ENCODE peak calls at places on chromosomes 1 and 21, in six cellular contexts. One of them, this sample, is unnamed.
A peak's percentile ranks its signal among the peaks of the same experiment; 100 is the strongest.

GRCh38 chr21:26835027-26835713 is 10.0 kb downstream of the ADAMTS1 start:
- DNase-seq in transverse colon: no peak
- DNase-seq in GM12878: no peak
- DNase-seq in ovary: peak; percentile 43
- DNase-seq in HepG2: no peak
- DNase-seq in stomach: no peak
- DNase-seq in this sample: no peak

GRCh38 chr1:6165027-6165426 is 15.1 kb downstream of the CHD5 start:
- DNase-seq in transverse colon: no peak
- DNase-seq in GM12878: no peak
- DNase-seq in ovary: no peak
- DNase-seq in HepG2: no peak
- DNase-seq in stomach: no peak
- DNase-seq in this sample: no peak

GRCh38 chr1:92902406-92902744 is 58.9 kb downstream of the DIPK1A start:
- DNase-seq in transverse colon: no peak
- DNase-seq in GM12878: no peak
- DNase-seq in ovary: no peak
- DNase-seq in HepG2: no peak
- DNase-seq in stomach: no peak
- DNase-seq in this sample: no peak

GRCh38 chr1:192445849-192446489 is 129.2 kb downstream of the RGS21 start:
- DNase-seq in transverse colon: peak; percentile 38
- DNase-seq in GM12878: no peak
- DNase-seq in ovary: peak; percentile 36
- DNase-seq in HepG2: peak; percentile 7
- DNase-seq in stomach: peak; percentile 53
- DNase-seq in this sample: peak; percentile 81

GRCh38 chr1:31058012-31058411 is 7.5 kb downstream of the PUM1 start:
- DNase-seq in transverse colon: no peak
- DNase-seq in GM12878: no peak
- DNase-seq in ovary: no peak
- DNase-seq in HepG2: no peak
- DNase-seq in stomach: no peak
- DNase-seq in this sample: no peak

GRCh38 chr1:6688757-6689156 is 12.9 kb downstream of the DNAJC11 start:
- DNase-seq in transverse colon: no peak
- DNase-seq in GM12878: no peak
- DNase-seq in ovary: no peak
- DNase-seq in HepG2: no peak
- DNase-seq in stomach: no peak
- DNase-seq in this sample: no peak

GRCh38 chr1:9615316-9616063 is 26.8 kb downstream of the TMEM201 start:
- DNase-seq in transverse colon: peak; percentile 37
- DNase-seq in GM12878: no peak
- DNase-seq in ovary: no peak
- DNase-seq in HepG2: peak; percentile 35
- DNase-seq in stomach: peak; percentile 43
- DNase-seq in this sample: no peak

GRCh38 chr1:8858888-8859706 is 19.4 kb downstream of the ENO1 start:
- DNase-seq in transverse colon: no peak
- DNase-seq in GM12878: no peak
- DNase-seq in ovary: no peak
- DNase-seq in HepG2: peak; percentile 60
- DNase-seq in stomach: peak; percentile 43
- DNase-seq in this sample: no peak

GRCh38 chr1:1196431-1197187 is 9.8 kb downstream of the TNFRSF18 start:
- DNase-seq in transverse colon: no peak
- DNase-seq in GM12878: no peak
- DNase-seq in ovary: no peak
- DNase-seq in HepG2: no peak
- DNase-seq in stomach: no peak
- DNase-seq in this sample: no peak

GRCh38 chr1:52904590-52905375 is 16.8 kb downstream of the ECHDC2 start:
- DNase-seq in transverse colon: no peak
- DNase-seq in GM12878: no peak
- DNase-seq in ovary: no peak
- DNase-seq in HepG2: no peak
- DNase-seq in stomach: peak; percentile 29
- DNase-seq in this sample: no peak

GRCh38 chr1:40984066-40984465 is 4.6 kb downstream of the CTPS1 start:
- DNase-seq in transverse colon: no peak
- DNase-seq in GM12878: no peak
- DNase-seq in ovary: no peak
- DNase-seq in HepG2: no peak
- DNase-seq in stomach: no peak
- DNase-seq in this sample: no peak

GRCh38 chr1:93275634-93276295 is 69.9 kb upstream of the DR1 start:
- DNase-seq in transverse colon: no peak
- DNase-seq in GM12878: no peak
- DNase-seq in ovary: no peak
- DNase-seq in HepG2: peak; percentile 86
- DNase-seq in stomach: no peak
- DNase-seq in this sample: no peak

GRCh38 chr1:214469290-214469689 is 82.1 kb downstream of the PTPN14 start:
- DNase-seq in transverse colon: no peak
- DNase-seq in GM12878: no peak
- DNase-seq in ovary: no peak
- DNase-seq in HepG2: no peak
- DNase-seq in stomach: no peak
- DNase-seq in this sample: no peak

GRCh38 chr1:59686574-59686973 is 128.2 kb upstream of the HOOK1 start:
- DNase-seq in transverse colon: no peak
- DNase-seq in GM12878: no peak
- DNase-seq in ovary: no peak
- DNase-seq in HepG2: no peak
- DNase-seq in stomach: no peak
- DNase-seq in this sample: no peak

GRCh38 chr1:7755448-7755847 is 15.6 kb upstream of the VAMP3 start:
- DNase-seq in transverse colon: no peak
- DNase-seq in GM12878: no peak
- DNase-seq in ovary: no peak
- DNase-seq in HepG2: peak; percentile 34
- DNase-seq in stomach: no peak
- DNase-seq in this sample: no peak

GRCh38 chr1:42359466-42359865 is 21.1 kb upstream of the RIMKLA start:
- DNase-seq in transverse colon: no peak
- DNase-seq in GM12878: no peak
- DNase-seq in ovary: no peak
- DNase-seq in HepG2: no peak
- DNase-seq in stomach: no peak
- DNase-seq in this sample: no peak

GRCh38 chr1:39901486-39902120 is at the start of gene MYCL:
- DNase-seq in transverse colon: peak; percentile 90
- DNase-seq in GM12878: no peak
- DNase-seq in ovary: peak; percentile 50
- DNase-seq in HepG2: peak; percentile 64
- DNase-seq in stomach: peak; percentile 94
- DNase-seq in this sample: no peak

GRCh38 chr1:226372885-226373284 is 35.0 kb downstream of the PARP1 start:
- DNase-seq in transverse colon: no peak
- DNase-seq in GM12878: no peak
- DNase-seq in ovary: no peak
- DNase-seq in HepG2: no peak
- DNase-seq in stomach: no peak
- DNase-seq in this sample: no peak

GRCh38 chr1:155932085-155932484 is 2.1 kb downstream of the KHDC4 start:
- DNase-seq in transverse colon: no peak
- DNase-seq in GM12878: no peak
- DNase-seq in ovary: no peak
- DNase-seq in HepG2: no peak
- DNase-seq in stomach: no peak
- DNase-seq in this sample: no peak

GRCh38 chr1:155933591-155934096 is 569 bp downstream of the KHDC4 start:
- DNase-seq in transverse colon: no peak
- DNase-seq in GM12878: no peak
- DNase-seq in ovary: no peak
- DNase-seq in HepG2: no peak
- DNase-seq in stomach: no peak
- DNase-seq in this sample: no peak

GRCh38 chr1:155929057-155929456 is 5.2 kb downstream of the KHDC4 start:
- DNase-seq in transverse colon: no peak
- DNase-seq in GM12878: no peak
- DNase-seq in ovary: no peak
- DNase-seq in HepG2: no peak
- DNase-seq in stomach: no peak
- DNase-seq in this sample: no peak

GRCh38 chr1:155932487-155932886 is 1.7 kb downstream of the KHDC4 start:
- DNase-seq in transverse colon: no peak
- DNase-seq in GM12878: no peak
- DNase-seq in ovary: no peak
- DNase-seq in HepG2: no peak
- DNase-seq in stomach: no peak
- DNase-seq in this sample: no peak

GRCh38 chr1:155931332-155932038 is 2.7 kb downstream of the KHDC4 start:
- DNase-seq in transverse colon: peak; percentile 63
- DNase-seq in GM12878: no peak
- DNase-seq in ovary: no peak
- DNase-seq in HepG2: no peak
- DNase-seq in stomach: no peak
- DNase-seq in this sample: no peak
- TF ChIP-seq POLR2A in transverse colon: peak; percentile 36
- TF ChIP-seq POLR2A in GM12878: no peak
- TF ChIP-seq POLR2A in ovary: no peak
- TF ChIP-seq POLR2A in HepG2: peak; percentile 20
- TF ChIP-seq POLR2A in stomach: no peak
- TF ChIP-seq POLR2A in this sample: no peak

DNA sequence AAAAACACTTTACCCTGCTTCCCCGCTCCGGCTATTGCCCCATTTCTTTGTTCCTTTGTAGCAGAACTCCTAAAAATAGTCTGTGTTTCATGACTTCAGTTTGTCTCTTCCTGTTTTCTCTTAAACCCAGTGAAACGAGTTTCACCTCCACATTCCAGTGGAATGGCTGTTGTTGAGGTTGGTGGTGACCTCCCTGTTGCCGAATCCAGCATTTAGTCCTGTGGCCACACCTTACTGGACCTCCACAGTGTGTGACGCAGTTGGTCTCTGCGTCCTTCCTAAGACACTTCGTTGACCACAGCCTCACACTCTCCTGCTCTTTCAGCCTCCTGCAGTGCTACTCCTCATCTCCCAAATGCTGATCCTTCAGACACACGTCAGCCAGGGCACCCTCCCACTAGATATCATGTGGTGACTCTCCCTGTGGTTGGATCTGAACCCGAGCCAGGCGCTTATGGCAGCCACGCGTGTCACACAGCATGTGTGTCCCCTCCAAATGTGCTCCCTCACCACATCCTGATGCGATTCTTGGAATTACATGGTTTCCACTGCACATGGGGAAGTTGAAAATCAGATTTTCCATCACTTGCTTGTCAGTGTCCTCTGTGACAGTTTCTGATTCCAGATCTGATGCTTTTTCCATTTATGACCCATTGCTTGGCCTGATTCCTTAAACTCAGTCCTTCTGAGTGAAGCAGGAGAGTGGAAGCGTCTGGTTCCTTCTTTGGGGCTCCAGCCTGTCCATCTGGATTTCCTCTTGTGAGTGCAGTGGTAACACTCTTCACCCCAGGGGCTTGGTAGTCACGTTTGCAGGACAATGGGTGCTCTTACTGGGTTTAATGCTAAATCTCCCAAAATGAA is 99.1 kb upstream of the ARTN start:
- DNase-seq in transverse colon: no peak
- DNase-seq in GM12878: no peak
- DNase-seq in ovary: no peak
- DNase-seq in HepG2: no peak
- DNase-seq in stomach: no peak
- DNase-seq in this sample: no peak
- TF ChIP-seq EP300 in transverse colon: no peak
- TF ChIP-seq EP300 in GM12878: no peak
- TF ChIP-seq EP300 in ovary: no peak
- TF ChIP-seq EP300 in HepG2: no peak
- TF ChIP-seq EP300 in stomach: no peak
- TF ChIP-seq EP300 in this sample: no peak

DNA sequence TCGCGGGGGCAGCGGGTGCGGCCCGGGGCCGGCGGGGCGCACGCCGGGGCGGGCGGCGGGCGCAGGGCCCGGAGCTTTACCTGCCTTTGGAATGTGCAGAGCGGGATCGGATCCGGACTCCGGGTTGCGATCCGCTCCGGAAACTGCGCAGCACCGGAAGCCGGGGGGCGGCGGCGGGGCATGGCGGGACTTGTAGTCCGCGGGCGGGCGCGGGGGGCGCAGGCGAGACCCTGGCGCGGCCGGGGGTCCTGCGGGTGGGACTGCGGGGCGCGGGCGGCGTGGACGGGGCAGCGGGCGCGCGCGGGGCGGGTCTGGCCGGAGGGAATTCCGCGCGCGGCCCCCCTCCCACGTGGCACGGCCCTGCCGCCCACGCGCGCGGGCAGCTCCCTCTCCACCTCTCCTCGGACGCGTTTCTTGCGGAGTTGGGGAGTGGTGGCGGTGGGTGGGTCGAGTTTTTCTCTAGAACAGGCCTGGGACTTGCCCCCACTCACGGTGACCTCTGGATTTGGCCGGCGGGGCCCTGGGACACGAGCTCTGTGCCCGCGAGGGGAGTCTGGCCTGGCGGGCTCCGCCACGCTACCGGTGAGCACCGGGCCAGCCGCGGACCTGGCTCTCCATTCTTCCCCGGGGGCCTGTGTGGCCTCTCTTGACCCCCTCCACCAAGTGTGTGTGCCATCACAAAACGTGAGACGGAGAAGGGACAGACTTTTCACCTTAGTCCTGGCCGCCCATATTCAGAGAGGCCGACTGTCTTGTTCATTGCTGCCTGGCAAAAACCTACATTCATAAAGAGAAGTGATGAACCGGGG is at the start of gene PRDM15:
- DNase-seq in transverse colon: peak; percentile 87
- DNase-seq in GM12878: no peak
- DNase-seq in ovary: peak; percentile 88
- DNase-seq in HepG2: peak; percentile 55
- DNase-seq in stomach: peak; percentile 85
- DNase-seq in this sample: peak; percentile 66
- TF ChIP-seq POLR2A in transverse colon: no peak
- TF ChIP-seq POLR2A in GM12878: peak; percentile 82
- TF ChIP-seq POLR2A in ovary: peak; percentile 26
- TF ChIP-seq POLR2A in HepG2: no peak
- TF ChIP-seq POLR2A in stomach: no peak
- TF ChIP-seq POLR2A in this sample: peak; percentile 23

GRCh38 chr1:205630651-205631009 is 1.2 kb downstream of the ELK4 start:
- DNase-seq in transverse colon: no peak
- DNase-seq in GM12878: no peak
- DNase-seq in ovary: no peak
- DNase-seq in HepG2: no peak
- DNase-seq in stomach: no peak
- DNase-seq in this sample: no peak

GRCh38 chr1:205632374-205633169 is 761 bp upstream of the ELK4 start:
- DNase-seq in transverse colon: no peak
- DNase-seq in GM12878: no peak
- DNase-seq in ovary: no peak
- DNase-seq in HepG2: no peak
- DNase-seq in stomach: no peak
- DNase-seq in this sample: no peak

GRCh38 chr1:205631727-205632373 is at the start of gene ELK4:
- DNase-seq in transverse colon: peak; percentile 99
- DNase-seq in GM12878: peak; percentile 87
- DNase-seq in ovary: peak; percentile 99
- DNase-seq in HepG2: peak; percentile 95
- DNase-seq in stomach: peak; percentile 99
- DNase-seq in this sample: peak; percentile 96

GRCh38 chr1:205630241-205630640 is 1.6 kb downstream of the ELK4 start:
- DNase-seq in transverse colon: no peak
- DNase-seq in GM12878: no peak
- DNase-seq in ovary: no peak
- DNase-seq in HepG2: no peak
- DNase-seq in stomach: no peak
- DNase-seq in this sample: no peak

GRCh38 chr1:205631010-205631726 is 643 bp downstream of the ELK4 start:
- DNase-seq in transverse colon: peak; percentile 83
- DNase-seq in GM12878: peak; percentile 91
- DNase-seq in ovary: peak; percentile 73
- DNase-seq in HepG2: peak; percentile 89
- DNase-seq in stomach: peak; percentile 70
- DNase-seq in this sample: peak; percentile 16
- TF ChIP-seq EP300 in transverse colon: no peak
- TF ChIP-seq EP300 in GM12878: no peak
- TF ChIP-seq EP300 in ovary: no peak
- TF ChIP-seq EP300 in HepG2: no peak
- TF ChIP-seq EP300 in stomach: no peak
- TF ChIP-seq EP300 in this sample: no peak